ENCODE peak calls at places on chromosomes 3 and 15, in five cellular contexts. One of them, this sample, is unnamed.

GRCh38 chr15:83846847-83847246 is 192.9 kb downstream of the ADAMTSL3 start:
- DNase-seq in MM.1S: no peak
- DNase-seq in HCT116: no peak
- DNase-seq in GM23338: no peak
- DNase-seq in neuronal stem cell: no peak
- DNase-seq in this sample: no peak

GRCh38 chr3:38519651-38520050 is 23.5 kb downstream of the EXOG start:
- DNase-seq in MM.1S: peak
- DNase-seq in HCT116: no peak
- DNase-seq in GM23338: peak
- DNase-seq in neuronal stem cell: no peak
- DNase-seq in this sample: no peak

GRCh38 chr15:62212746-62213145 is 47.7 kb upstream of the C2CD4B start:
- DNase-seq in MM.1S: peak
- DNase-seq in HCT116: no peak
- DNase-seq in GM23338: no peak
- DNase-seq in neuronal stem cell: no peak
- DNase-seq in this sample: no peak

GRCh38 chr15:57751177-57751800 is 44.8 kb downstream of the POLR2M start:
- DNase-seq in MM.1S: peak
- DNase-seq in HCT116: no peak
- DNase-seq in GM23338: peak
- DNase-seq in neuronal stem cell: peak
- DNase-seq in this sample: peak

GRCh38 chr15:80120636-80121035 is 32.2 kb upstream of the FAH start:
- DNase-seq in MM.1S: no peak
- DNase-seq in HCT116: no peak
- DNase-seq in GM23338: no peak
- DNase-seq in neuronal stem cell: no peak
- DNase-seq in this sample: no peak

GRCh38 chr15:60297047-60297446 is 100.7 kb downstream of the ANXA2 start:
- DNase-seq in MM.1S: no peak
- DNase-seq in HCT116: no peak
- DNase-seq in GM23338: no peak
- DNase-seq in neuronal stem cell: no peak
- DNase-seq in this sample: no peak

GRCh38 chr3:10224794-10225660 is 23.2 kb upstream of the TATDN2 start:
- DNase-seq in MM.1S: peak
- DNase-seq in HCT116: peak
- DNase-seq in GM23338: peak
- DNase-seq in neuronal stem cell: peak
- DNase-seq in this sample: peak

GRCh38 chr3:59593380-59593779 is 543.6 kb upstream of the CFAP20DC start:
- DNase-seq in MM.1S: no peak
- DNase-seq in HCT116: no peak
- DNase-seq in GM23338: no peak
- DNase-seq in neuronal stem cell: no peak
- DNase-seq in this sample: no peak

GRCh38 chr15:69559440-69560215 is 107.0 kb downstream of the RPLP1 start:
- DNase-seq in MM.1S: no peak
- DNase-seq in HCT116: no peak
- DNase-seq in GM23338: no peak
- DNase-seq in neuronal stem cell: no peak
- DNase-seq in this sample: no peak

GRCh38 chr3:179954226-179954870 is 82.4 kb downstream of the PEX5L start:
- DNase-seq in MM.1S: no peak
- DNase-seq in HCT116: no peak
- DNase-seq in GM23338: no peak
- DNase-seq in neuronal stem cell: no peak
- DNase-seq in this sample: no peak

GRCh38 chr3:194688207-194688711 is 2.6 kb downstream of the FAM43A start:
- DNase-seq in MM.1S: peak
- DNase-seq in HCT116: no peak
- DNase-seq in GM23338: peak
- DNase-seq in neuronal stem cell: peak
- DNase-seq in this sample: peak

GRCh38 chr3:47283596-47284364 is 1.0 kb downstream of the KLHL18 start:
- DNase-seq in MM.1S: peak
- DNase-seq in HCT116: no peak
- DNase-seq in GM23338: peak
- DNase-seq in neuronal stem cell: no peak
- DNase-seq in this sample: peak

GRCh38 chr3:150177673-150178378 is 207.1 kb upstream of the PFN2 start:
- DNase-seq in MM.1S: no peak
- DNase-seq in HCT116: no peak
- DNase-seq in GM23338: no peak
- DNase-seq in neuronal stem cell: no peak
- DNase-seq in this sample: no peak

GRCh38 chr3:127002195-127003174 is 19.6 kb downstream of the PLXNA1 start:
- DNase-seq in MM.1S: no peak
- DNase-seq in HCT116: no peak
- DNase-seq in GM23338: peak
- DNase-seq in neuronal stem cell: peak
- DNase-seq in this sample: peak

GRCh38 chr3:176359211-176359610 is 838.1 kb downstream of the TBL1XR1 start:
- DNase-seq in MM.1S: no peak
- DNase-seq in HCT116: no peak
- DNase-seq in GM23338: peak
- DNase-seq in neuronal stem cell: no peak
- DNase-seq in this sample: no peak

GRCh38 chr3:9915252-9916141 is 1.4 kb upstream of the IL17RC start:
- DNase-seq in MM.1S: peak
- DNase-seq in HCT116: no peak
- DNase-seq in GM23338: peak
- DNase-seq in neuronal stem cell: no peak
- DNase-seq in this sample: no peak

GRCh38 chr15:48541659-48542334 is 103.7 kb downstream of the FBN1 start:
- DNase-seq in MM.1S: peak
- DNase-seq in HCT116: no peak
- DNase-seq in GM23338: no peak
- DNase-seq in neuronal stem cell: no peak
- DNase-seq in this sample: no peak

GRCh38 chr15:63373866-63374548 is 7.6 kb downstream of the CA12 start:
- DNase-seq in MM.1S: no peak
- DNase-seq in HCT116: no peak
- DNase-seq in GM23338: no peak
- DNase-seq in neuronal stem cell: no peak
- DNase-seq in this sample: no peak

GRCh38 chr15:63372753-63373152 is 8.9 kb downstream of the CA12 start:
- DNase-seq in MM.1S: no peak
- DNase-seq in HCT116: no peak
- DNase-seq in GM23338: no peak
- DNase-seq in neuronal stem cell: no peak
- DNase-seq in this sample: no peak

GRCh38 chr15:63373330-63373729 is 8.3 kb downstream of the CA12 start:
- DNase-seq in MM.1S: no peak
- DNase-seq in HCT116: no peak
- DNase-seq in GM23338: no peak
- DNase-seq in neuronal stem cell: no peak
- DNase-seq in this sample: no peak

GRCh38 chr15:63372018-63372705 is 9.5 kb downstream of the CA12 start:
- DNase-seq in MM.1S: no peak
- DNase-seq in HCT116: peak
- DNase-seq in GM23338: no peak
- DNase-seq in neuronal stem cell: no peak
- DNase-seq in this sample: no peak

GRCh38 chr15:63374686-63375520 is 6.7 kb downstream of the CA12 start:
- DNase-seq in MM.1S: no peak
- DNase-seq in HCT116: no peak
- DNase-seq in GM23338: no peak
- DNase-seq in neuronal stem cell: no peak
- DNase-seq in this sample: no peak
- H3K4me3 ChIP-seq in MM.1S: no peak
- H3K4me3 ChIP-seq in HCT116: no peak
- H3K4me3 ChIP-seq in GM23338: no peak
- H3K4me3 ChIP-seq in neuronal stem cell: no peak
- H3K4me3 ChIP-seq in this sample: no peak

DNA sequence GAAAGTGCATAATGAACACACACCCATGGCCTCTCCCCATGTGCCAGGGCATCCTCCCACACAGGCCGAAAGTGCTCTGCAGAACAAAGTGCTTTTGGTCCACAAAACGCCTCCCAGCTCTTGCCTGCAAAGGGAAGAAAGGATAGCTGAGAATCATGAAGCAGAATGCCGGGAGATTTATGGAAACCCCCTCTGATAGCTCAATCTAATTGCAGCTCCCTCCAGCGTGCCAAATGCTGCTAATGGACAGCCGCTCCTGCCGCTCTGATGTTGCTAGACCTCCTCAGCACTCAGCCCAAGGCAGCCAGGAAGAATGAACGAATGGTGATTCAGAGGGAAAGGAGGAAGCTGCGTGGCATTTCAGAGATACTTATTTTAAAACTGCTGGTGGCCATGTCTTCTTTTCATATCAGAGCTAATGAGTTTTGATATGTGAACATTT is 145.3 kb downstream of the TJP1 start:
- DNase-seq in MM.1S: no peak
- DNase-seq in HCT116: no peak
- DNase-seq in GM23338: no peak
- DNase-seq in neuronal stem cell: no peak
- DNase-seq in this sample: no peak
- H2AFZ ChIP-seq in MM.1S: no peak
- H2AFZ ChIP-seq in HCT116: no peak
- H2AFZ ChIP-seq in GM23338: no peak
- H2AFZ ChIP-seq in neuronal stem cell: no peak
- H2AFZ ChIP-seq in this sample: no peak

DNA sequence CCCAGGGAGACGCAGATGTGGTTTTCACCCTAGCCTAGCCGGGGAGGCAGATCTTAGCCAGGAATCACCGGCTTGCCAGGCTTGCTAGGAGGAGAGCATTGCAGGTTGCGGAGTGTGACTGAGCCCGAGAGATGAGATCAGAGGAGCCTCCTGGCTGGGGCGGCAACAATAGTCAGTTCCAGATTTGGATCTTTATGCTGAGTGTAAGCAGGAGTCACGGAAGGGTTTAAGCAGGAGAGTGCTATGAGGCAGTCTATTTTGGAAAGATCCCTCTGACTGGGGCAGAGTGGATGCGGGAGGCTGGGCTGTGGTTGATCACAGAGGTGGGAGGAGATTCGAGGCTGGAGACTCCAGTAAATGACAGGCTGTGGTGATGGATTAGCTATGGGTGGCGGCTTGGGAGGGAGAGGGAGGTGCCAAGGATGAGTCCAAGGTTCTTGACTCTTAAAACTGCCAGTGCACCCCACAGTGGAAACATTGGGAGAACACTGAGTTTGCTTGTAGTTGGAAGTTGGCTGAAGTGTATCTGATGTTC is 10.4 kb upstream of the BAHD1 start:
- DNase-seq in MM.1S: no peak
- DNase-seq in HCT116: no peak
- DNase-seq in GM23338: peak
- DNase-seq in neuronal stem cell: no peak
- DNase-seq in this sample: no peak
- H3K4me3 ChIP-seq in MM.1S: no peak
- H3K4me3 ChIP-seq in HCT116: no peak
- H3K4me3 ChIP-seq in GM23338: no peak
- H3K4me3 ChIP-seq in neuronal stem cell: no peak
- H3K4me3 ChIP-seq in this sample: no peak

GRCh38 chr3:101829066-101829830 is 20.1 kb upstream of the NFKBIZ start:
- DNase-seq in MM.1S: no peak
- DNase-seq in HCT116: no peak
- DNase-seq in GM23338: no peak
- DNase-seq in neuronal stem cell: no peak
- DNase-seq in this sample: peak

GRCh38 chr3:101825904-101826445 is 23.3 kb upstream of the NFKBIZ start:
- DNase-seq in MM.1S: no peak
- DNase-seq in HCT116: no peak
- DNase-seq in GM23338: no peak
- DNase-seq in neuronal stem cell: no peak
- DNase-seq in this sample: no peak

GRCh38 chr3:101827211-101828174 is 21.8 kb upstream of the NFKBIZ start:
- DNase-seq in MM.1S: peak
- DNase-seq in HCT116: peak
- DNase-seq in GM23338: peak
- DNase-seq in neuronal stem cell: peak
- DNase-seq in this sample: peak

GRCh38 chr3:101829878-101830277 is 19.4 kb upstream of the NFKBIZ start:
- DNase-seq in MM.1S: no peak
- DNase-seq in HCT116: no peak
- DNase-seq in GM23338: no peak
- DNase-seq in neuronal stem cell: no peak
- DNase-seq in this sample: no peak

GRCh38 chr3:101828289-101828688 is 21.0 kb upstream of the NFKBIZ start:
- DNase-seq in MM.1S: no peak
- DNase-seq in HCT116: no peak
- DNase-seq in GM23338: no peak
- DNase-seq in neuronal stem cell: no peak
- DNase-seq in this sample: no peak
- H2AFZ ChIP-seq in MM.1S: no peak
- H2AFZ ChIP-seq in HCT116: peak
- H2AFZ ChIP-seq in GM23338: no peak
- H2AFZ ChIP-seq in neuronal stem cell: peak
- H2AFZ ChIP-seq in this sample: peak

GRCh38 chr3:49725906-49726681 is 2.3 kb upstream of the GMPPB start:
- DNase-seq in MM.1S: no peak
- DNase-seq in HCT116: no peak
- DNase-seq in GM23338: no peak
- DNase-seq in neuronal stem cell: no peak
- DNase-seq in this sample: no peak

GRCh38 chr3:49723631-49724551 is at the start of gene GMPPB:
- DNase-seq in MM.1S: peak
- DNase-seq in HCT116: peak
- DNase-seq in GM23338: peak
- DNase-seq in neuronal stem cell: peak
- DNase-seq in this sample: peak

GRCh38 chr3:49722896-49723295 is 855 bp downstream of the GMPPB start:
- DNase-seq in MM.1S: no peak
- DNase-seq in HCT116: no peak
- DNase-seq in GM23338: no peak
- DNase-seq in neuronal stem cell: no peak
- DNase-seq in this sample: no peak

GRCh38 chr3:49723301-49723630 is 485 bp downstream of the GMPPB start:
- DNase-seq in MM.1S: peak
- DNase-seq in HCT116: peak
- DNase-seq in GM23338: peak
- DNase-seq in neuronal stem cell: no peak
- DNase-seq in this sample: peak

DNA sequence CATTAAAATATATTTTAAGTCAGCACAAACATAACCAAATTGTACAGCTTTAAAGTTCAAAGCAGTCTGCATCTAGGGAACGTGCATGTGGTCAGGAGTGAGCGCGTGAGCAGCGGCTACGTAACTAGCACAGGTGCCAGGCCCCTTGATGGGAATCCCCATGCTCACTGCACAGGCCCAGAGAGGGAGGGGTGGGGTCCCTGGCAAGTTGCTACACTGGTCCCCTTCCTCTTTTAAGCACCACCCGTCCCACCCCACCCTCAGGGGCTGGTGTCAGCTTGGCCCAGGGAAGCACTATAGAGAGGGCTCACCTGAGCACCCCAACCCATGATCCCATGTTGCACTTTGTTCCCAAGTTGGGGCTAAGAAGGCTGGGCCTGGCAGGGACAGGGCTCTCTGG is 835 bp upstream of the GMPPB start:
- DNase-seq in MM.1S: peak
- DNase-seq in HCT116: no peak
- DNase-seq in GM23338: peak
- DNase-seq in neuronal stem cell: no peak
- DNase-seq in this sample: peak
- H3K4me3 ChIP-seq in MM.1S: peak
- H3K4me3 ChIP-seq in HCT116: peak
- H3K4me3 ChIP-seq in GM23338: peak
- H3K4me3 ChIP-seq in neuronal stem cell: no peak
- H3K4me3 ChIP-seq in this sample: peak